ENCODE peak calls at places on chromosomes 11 and 22, in seven cellular contexts. A is fibroblast of lung, H is sigmoid colon, J is fibroblast of pulmonary artery, R is Caco-2, G is GM23248, D is cardiac fibroblast. Z is an unnamed sample.
A peak's percentile ranks its signal among the peaks of the same experiment; 100 is the strongest.

GRCh38 chr22:47295226-47295901 is 532.9 kb downstream of the TBC1D22A start:
- DNase-seq in A (no peak), H (peak; percentile 44), J (no peak), R (no peak), G (no peak), D (no peak), Z (no peak)

GRCh38 chr11:72378704-72379383 is 55.5 kb downstream of the CLPB start:
- DNase-seq in A (peak; percentile 58), H (peak; percentile 85), J (peak; percentile 25), R (no peak), G (peak; percentile 64), D (peak; percentile 54), Z (no peak)

GRCh38 chr11:126341760-126342161 is 13.7 kb upstream of the ST3GAL4 start:
- DNase-seq in A (peak; percentile 73), H (no peak), J (peak; percentile 72), R (no peak), G (peak; percentile 81), D (peak; percentile 72), Z (no peak)

GRCh38 chr11:87290304-87290922 is 252.7 kb downstream of the TMEM135 start:
- DNase-seq in A (peak; percentile 79), H (no peak), J (peak; percentile 82), R (no peak), G (peak; percentile 73), D (peak; percentile 79), Z (no peak)

GRCh38 chr11:64288353-64288750 is 2.7 kb downstream of the GPR137 start:
- DNase-seq in A (no peak), H (no peak), J (no peak), R (no peak), G (no peak), D (no peak), Z (no peak)

GRCh38 chr22:38163844-38164577 is 17.6 kb downstream of the PLA2G6 start:
- DNase-seq in A (no peak), H (peak; percentile 30), J (no peak), R (peak; percentile 84), G (no peak), D (no peak), Z (no peak)

GRCh38 chr11:108901359-108901758 is 236.5 kb downstream of the DDX10 start:
- DNase-seq in A (no peak), H (no peak), J (no peak), R (no peak), G (no peak), D (no peak), Z (no peak)

GRCh38 chr22:37068859-37069258 is 17.3 kb downstream of the KCTD17 start:
- DNase-seq in A (no peak), H (no peak), J (no peak), R (no peak), G (peak; percentile 24), D (no peak), Z (no peak)

GRCh38 chr11:47399860-47400812 is 8.3 kb upstream of the SLC39A13 start:
- DNase-seq in A (no peak), H (no peak), J (no peak), R (no peak), G (no peak), D (no peak), Z (no peak)

GRCh38 chr11:66967670-66968425 is 7.3 kb upstream of the C11orf86 start:
- DNase-seq in A (peak; percentile 94), H (no peak), J (peak; percentile 83), R (no peak), G (peak; percentile 93), D (peak; percentile 90), Z (no peak)

GRCh38 chr11:63534895-63535461 is 1.6 kb upstream of the PLAAT4 start:
- DNase-seq in A (no peak), H (no peak), J (no peak), R (no peak), G (no peak), D (no peak), Z (no peak)

GRCh38 chr22:20607157-20607907 is 99.9 kb downstream of the MED15 start:
- DNase-seq in A (no peak), H (no peak), J (no peak), R (no peak), G (no peak), D (no peak), Z (no peak)

GRCh38 chr11:83957038-83957900 is 671.1 kb upstream of the CCDC90B start:
- DNase-seq in A (no peak), H (no peak), J (no peak), R (no peak), G (no peak), D (no peak), Z (no peak)

GRCh38 chr11:4071828-4072421 is 22.7 kb upstream of the RRM1 start:
- DNase-seq in A (no peak), H (no peak), J (no peak), R (no peak), G (no peak), D (no peak), Z (no peak)

GRCh38 chr11:101915811-101916291 is 471 bp downstream of the ANGPTL5 start:
- DNase-seq in A (peak; percentile 49), H (no peak), J (peak; percentile 75), R (no peak), G (peak; percentile 80), D (peak; percentile 78), Z (no peak)

GRCh38 chr11:95715777-95716241 is 73.8 kb downstream of the FAM76B start:
- DNase-seq in A (no peak), H (no peak), J (peak; percentile 56), R (no peak), G (peak; percentile 61), D (peak; percentile 48), Z (no peak)

GRCh38 chr11:118928870-118929495 is 3.3 kb upstream of the BCL9L start:
- DNase-seq in A (peak; percentile 53), H (peak; percentile 88), J (peak; percentile 59), R (peak; percentile 86), G (peak; percentile 79), D (peak; percentile 64), Z (no peak)

GRCh38 chr11:111351374-111352081 is 27.5 kb downstream of the POU2AF1 start:
- DNase-seq in A (no peak), H (no peak), J (no peak), R (no peak), G (no peak), D (no peak), Z (no peak)

GRCh38 chr11:10941429-10941828 is 83.6 kb upstream of the ZBED5 start:
- DNase-seq in A (no peak), H (peak; percentile 73), J (no peak), R (no peak), G (no peak), D (peak; percentile 27), Z (no peak)

GRCh38 chr22:46058591-46059519 is 81.9 kb upstream of the WNT7B start:
- DNase-seq in A (no peak), H (peak; percentile 68), J (no peak), R (peak; percentile 17), G (peak; percentile 74), D (no peak), Z (peak; percentile 43)

GRCh38 chr11:94178331-94178730 is 49.7 kb downstream of the PANX1 start:
- DNase-seq in A (no peak), H (no peak), J (no peak), R (no peak), G (no peak), D (no peak), Z (no peak)

GRCh38 chr11:19345519-19345847 is 104.7 kb upstream of the E2F8 start:
- DNase-seq in A (no peak), H (no peak), J (peak; percentile 31), R (no peak), G (peak; percentile 64), D (peak; percentile 27), Z (no peak)

GRCh38 chr11:31725176-31725575 is 85.9 kb downstream of the PAX6 start:
- DNase-seq in A (no peak), H (no peak), J (peak; percentile 7), R (no peak), G (peak; percentile 74), D (peak; percentile 14), Z (no peak)

DNA sequence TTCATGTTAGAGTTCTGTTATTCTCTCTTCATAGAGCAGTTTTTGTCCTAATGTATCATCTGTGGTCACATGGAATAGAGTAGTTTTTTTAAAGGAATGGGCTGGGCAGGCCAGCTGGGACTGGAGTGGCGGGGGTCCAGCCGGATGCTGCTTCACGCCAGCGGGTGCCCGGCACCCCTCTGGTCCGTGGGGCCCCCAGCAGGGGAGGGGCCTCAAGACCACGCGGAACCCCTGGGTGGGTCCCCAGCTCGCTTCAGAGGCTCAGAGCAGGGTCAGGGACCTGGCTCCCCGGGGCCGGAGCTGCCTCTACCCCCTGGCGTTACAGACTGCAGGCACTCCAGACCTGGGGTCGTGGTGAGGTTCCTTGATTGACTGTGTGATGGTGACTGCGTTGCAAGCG is 159.1 kb upstream of the HSD17B12 start:
- DNase-seq in A (no peak), H (no peak), J (no peak), R (no peak), G (no peak), D (no peak), Z (no peak)
- H3K4me3 ChIP-seq in A (no peak overlapping the region), H (no peak overlapping the region), J (no peak overlapping the region), R (no peak overlapping the region), G (no peak overlapping the region), D (no peak overlapping the region), Z (no peak overlapping the region)

GRCh38 chr22:50232481-50233151 is 12.2 kb downstream of the TUBGCP6 start:
- DNase-seq in A (no peak), H (peak; percentile 53), J (no peak), R (no peak), G (no peak), D (no peak), Z (no peak)
- H3K4me3 ChIP-seq in A (no peak overlapping the region), H (no peak overlapping the region), J (no peak overlapping the region), R (no peak overlapping the region), G (no peak overlapping the region), D (no peak overlapping the region), Z (no peak overlapping the region)

DNA sequence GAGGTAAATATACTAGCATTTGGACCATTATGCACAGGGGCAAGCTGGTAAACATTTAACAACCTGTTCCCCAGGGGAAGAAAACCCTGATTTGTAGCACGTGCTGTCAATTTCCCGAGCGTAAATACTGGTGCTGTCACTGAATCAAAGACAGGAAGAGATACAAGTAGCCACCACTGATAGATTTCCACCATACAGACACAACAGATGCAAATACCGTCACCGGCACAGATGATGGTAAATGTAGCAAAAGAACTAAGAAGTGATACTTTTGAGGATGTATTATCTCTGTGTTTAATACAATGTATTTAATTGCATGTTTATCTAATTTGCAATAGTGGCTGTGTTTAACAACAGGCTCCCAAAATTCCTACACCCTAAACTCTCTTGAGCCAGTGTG is 39.6 kb downstream of the SHISAL1 start:
- DNase-seq in A (no peak), H (no peak), J (no peak), R (no peak), G (no peak), D (no peak), Z (no peak)
- H3K4me3 ChIP-seq in A (no peak overlapping the region), H (no peak overlapping the region), J (no peak overlapping the region), R (no peak overlapping the region), G (no peak overlapping the region), D (no peak overlapping the region), Z (no peak overlapping the region)

DNA sequence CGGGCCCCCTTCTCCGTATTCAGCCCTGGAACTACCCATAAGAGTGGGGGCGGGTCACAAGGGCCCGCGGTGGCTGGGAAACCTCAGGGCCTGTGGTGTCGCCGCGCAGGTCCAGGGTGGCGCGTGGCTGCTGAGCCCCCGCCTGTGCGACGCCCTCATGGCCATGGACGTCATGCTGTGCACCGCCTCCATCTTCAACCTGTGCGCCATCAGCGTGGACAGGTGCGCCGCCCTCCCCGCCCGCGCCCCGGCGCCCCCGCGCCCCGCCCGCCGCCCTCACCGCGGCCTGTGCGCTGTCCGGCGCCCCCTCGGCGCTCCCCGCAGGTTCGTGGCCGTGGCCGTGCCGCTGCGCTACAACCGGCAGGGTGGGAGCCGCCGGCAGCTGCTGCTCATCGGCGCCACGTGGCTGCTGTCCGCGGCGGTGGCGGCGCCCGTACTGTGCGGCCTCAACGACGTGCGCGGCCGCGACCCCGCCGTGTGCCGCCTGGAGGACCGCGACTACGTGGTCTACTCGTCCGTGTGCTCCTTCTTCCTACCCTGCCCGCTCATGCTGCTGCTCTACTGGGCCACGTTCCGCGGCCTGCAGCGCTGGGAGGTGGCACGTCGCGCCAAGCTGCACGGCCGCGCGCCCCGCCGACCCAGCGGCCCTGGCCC is 2.4 kb downstream of the DRD4 start:
- DNase-seq in A (no peak), H (no peak), J (no peak), R (no peak), G (peak; percentile 53), D (no peak), Z (no peak)
- H3K4me3 ChIP-seq in A (no peak overlapping the region), H (no peak overlapping the region), J (no peak overlapping the region), R (no peak overlapping the region), G (no peak overlapping the region), D (no peak overlapping the region), Z (no peak overlapping the region)

Z was measured in breast epithelium.